ENCODE peak calls at places on chromosomes 16 and 17, in six cellular contexts. D, G, B, Q, X and Y are unnamed samples.

GRCh38 chr16:84879569-84880487 is 60.0 kb downstream of the CRISPLD2 start:
- DNase-seq in D (no peak), Q (no peak), G (no peak), B (peak; percentile 84), X (no peak), Y (no peak)

GRCh38 chr16:54286330-54287017 is at the start of gene IRX3:
- DNase-seq in G (no peak), X (peak; percentile 94), D (peak; percentile 80), B (peak; percentile 90), Q (peak; percentile 49), Y (peak; percentile 94)

GRCh38 chr16:12024429-12024828 is 47.9 kb downstream of the SNX29 start:
- DNase-seq in X (no peak), B (peak; percentile 72), Q (no peak), D (no peak), G (no peak), Y (no peak)

GRCh38 chr16:58026705-58027340 is 1.3 kb downstream of the MMP15 start:
- DNase-seq in Q (no peak), X (no peak), G (peak; percentile 75), D (no peak), B (no peak), Y (no peak)

GRCh38 chr17:71163121-71163812 is 957.6 kb upstream of the SOX9 start:
- DNase-seq in B (peak; percentile 52), G (no peak), X (no peak), Q (no peak), D (peak; percentile 51), Y (no peak)

GRCh38 chr16:29147710-29148425 is 163.0 kb downstream of the LAT start:
- DNase-seq in D (no peak), G (peak; percentile 54), B (no peak), X (no peak), Q (no peak), Y (no peak)

GRCh38 chr16:590165-590874 is 454 bp downstream of the RAB40C start:
- DNase-seq in G (peak; percentile 92), X (peak; percentile 50), D (peak; percentile 46), Q (peak; percentile 48), B (peak; percentile 38), Y (peak; percentile 81)

GRCh38 chr16:86261379-86261778 is 248.9 kb upstream of the FOXF1 start:
- DNase-seq in B (peak; percentile 3), G (no peak), Q (no peak), D (peak; percentile 23), X (no peak), Y (no peak)

GRCh38 chr17:13647551-13647950 is 45.8 kb upstream of the HS3ST3A1 start:
- DNase-seq in G (no peak), B (no peak), D (peak; percentile 14), Q (no peak), X (peak; percentile 77), Y (peak; percentile 69)

GRCh38 chr16:79597775-79598174 is 2.8 kb downstream of the MAF start:
- DNase-seq in D (no peak), G (no peak), X (no peak), Q (no peak), B (no peak), Y (no peak)
- H3K4me3 ChIP-seq in D (no peak overlapping the region), G (peak overlapping the region; percentile 56), X (peak overlapping the region; percentile 55), Q (peak overlapping the region; percentile 82), B (no peak overlapping the region), Y (peak overlapping the region; percentile 85)

DNA sequence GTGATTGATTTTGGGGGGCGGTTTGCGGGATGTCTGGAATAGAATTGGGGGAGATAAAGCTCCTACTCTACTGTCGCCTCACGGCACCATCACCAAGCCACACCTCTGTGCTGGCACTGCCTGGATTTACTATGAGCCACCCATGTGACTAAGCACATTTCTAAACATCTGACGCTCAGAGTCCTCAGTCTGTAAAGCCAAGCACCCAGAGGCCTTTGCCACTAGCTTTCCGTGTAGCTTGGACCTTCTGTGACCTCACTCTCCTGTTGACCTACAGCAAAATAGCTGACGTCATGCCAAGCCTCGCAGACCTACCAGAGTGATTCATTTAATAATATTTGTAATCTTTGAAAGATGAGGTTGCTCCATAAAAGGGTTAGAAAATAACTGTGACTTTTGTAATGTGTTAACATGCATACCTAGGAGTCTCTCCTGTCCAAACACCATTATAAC is 38.5 kb upstream of the MYOCD start:
- DNase-seq in G (no peak), D (peak; percentile 82), X (peak; percentile 81), B (no peak), Q (peak; percentile 54), Y (peak; percentile 87)
- TF ChIP-seq CTCF in G (no peak), D (no peak), X (no peak), B (no peak), Q (no peak), Y (no peak)

GRCh38 chr17:29592850-29593545 is at the start of gene ANKRD13B:
- DNase-seq in X (no peak), D (no peak), B (peak; percentile 45), Q (peak; percentile 57), G (peak; percentile 90), Y (peak; percentile 60)
- H3K4me3 ChIP-seq in X (peak within 1 kb of the TSS; percentile 65), D (peak within 1 kb of the TSS; percentile 57), B (peak within 1 kb of the TSS; percentile 72), Q (peak within 1 kb of the TSS; percentile 39), G (peak within 1 kb of the TSS; percentile 80), Y (peak within 1 kb of the TSS; percentile 61)

GRCh38 chr17:17315142-17315821 is 12.1 kb downstream of the NT5M start:
- DNase-seq in B (no peak), D (no peak), Q (no peak), X (no peak), G (peak; percentile 31), Y (no peak)

GRCh38 chr17:17314501-17315071 is 11.4 kb downstream of the NT5M start:
- DNase-seq in X (no peak), Q (no peak), G (peak; percentile 32), D (no peak), B (no peak), Y (no peak)

GRCh38 chr17:17313350-17313991 is 10.3 kb downstream of the NT5M start:
- DNase-seq in Q (no peak), B (peak; percentile 70), X (no peak), G (peak; percentile 89), D (peak; percentile 34), Y (no peak)
- TF ChIP-seq CTCF in Q (no peak), B (peak; percentile 72), X (peak; percentile 43), G (peak; percentile 32), D (peak; percentile 48), Y (peak; percentile 21)